ENCODE peak calls at places on chromosomes 11 and 22, in eight cellular contexts. One of them, this sample, is unnamed.

GRCh38 chr11:127996825-127997224 is 590.5 kb downstream of the ETS1 start:
- DNase-seq in NCI-H524 treated with DMSO at 0.1 percent for 48 hours: no peak
- DNase-seq in naive thymus-derived CD4-positive, alpha-beta T cell: no peak
- DNase-seq in astrocyte of the spinal cord: no peak
- DNase-seq in anterior cingulate cortex: no peak
- DNase-seq in ureter: no peak
- DNase-seq in left colon: no peak
- DNase-seq in lung microvascular endothelial cell: no peak
- DNase-seq in this sample: peak

GRCh38 chr11:119377112-119377901 is 4.2 kb downstream of the USP2 start:
- DNase-seq in NCI-H524 treated with DMSO at 0.1 percent for 48 hours: no peak
- DNase-seq in naive thymus-derived CD4-positive, alpha-beta T cell: no peak
- DNase-seq in astrocyte of the spinal cord: no peak
- DNase-seq in anterior cingulate cortex: no peak
- DNase-seq in ureter: peak
- DNase-seq in left colon: no peak
- DNase-seq in lung microvascular endothelial cell: peak
- DNase-seq in this sample: no peak

GRCh38 chr11:120751550-120751949 is 240.0 kb downstream of the GRIK4 start:
- DNase-seq in NCI-H524 treated with DMSO at 0.1 percent for 48 hours: no peak
- DNase-seq in naive thymus-derived CD4-positive, alpha-beta T cell: no peak
- DNase-seq in astrocyte of the spinal cord: no peak
- DNase-seq in anterior cingulate cortex: peak
- DNase-seq in ureter: no peak
- DNase-seq in left colon: no peak
- DNase-seq in lung microvascular endothelial cell: no peak
- DNase-seq in this sample: no peak

GRCh38 chr11:133956650-133957633 is at the start of gene IGSF9B:
- DNase-seq in NCI-H524 treated with DMSO at 0.1 percent for 48 hours: peak
- DNase-seq in naive thymus-derived CD4-positive, alpha-beta T cell: peak
- DNase-seq in astrocyte of the spinal cord: peak
- DNase-seq in anterior cingulate cortex: peak
- DNase-seq in ureter: peak
- DNase-seq in left colon: peak
- DNase-seq in lung microvascular endothelial cell: peak
- DNase-seq in this sample: peak

GRCh38 chr11:3160252-3161031 is 4.7 kb downstream of the OSBPL5 start:
- DNase-seq in NCI-H524 treated with DMSO at 0.1 percent for 48 hours: peak
- DNase-seq in naive thymus-derived CD4-positive, alpha-beta T cell: no peak
- DNase-seq in astrocyte of the spinal cord: peak
- DNase-seq in anterior cingulate cortex: peak
- DNase-seq in ureter: peak
- DNase-seq in left colon: peak
- DNase-seq in lung microvascular endothelial cell: peak
- DNase-seq in this sample: peak

GRCh38 chr11:68936358-68936636 is 32.6 kb downstream of the IGHMBP2 start:
- DNase-seq in NCI-H524 treated with DMSO at 0.1 percent for 48 hours: no peak
- DNase-seq in naive thymus-derived CD4-positive, alpha-beta T cell: no peak
- DNase-seq in astrocyte of the spinal cord: no peak
- DNase-seq in anterior cingulate cortex: no peak
- DNase-seq in ureter: no peak
- DNase-seq in left colon: no peak
- DNase-seq in lung microvascular endothelial cell: no peak
- DNase-seq in this sample: no peak

GRCh38 chr22:45207981-45208664 is 32.6 kb downstream of the KIAA0930 start:
- DNase-seq in NCI-H524 treated with DMSO at 0.1 percent for 48 hours: no peak
- DNase-seq in naive thymus-derived CD4-positive, alpha-beta T cell: no peak
- DNase-seq in astrocyte of the spinal cord: peak
- DNase-seq in anterior cingulate cortex: no peak
- DNase-seq in ureter: no peak
- DNase-seq in left colon: no peak
- DNase-seq in lung microvascular endothelial cell: peak
- DNase-seq in this sample: peak

GRCh38 chr22:42202669-42203068 is 67.8 kb downstream of the TCF20 start:
- DNase-seq in NCI-H524 treated with DMSO at 0.1 percent for 48 hours: no peak
- DNase-seq in naive thymus-derived CD4-positive, alpha-beta T cell: no peak
- DNase-seq in astrocyte of the spinal cord: peak
- DNase-seq in anterior cingulate cortex: no peak
- DNase-seq in ureter: no peak
- DNase-seq in left colon: no peak
- DNase-seq in lung microvascular endothelial cell: no peak
- DNase-seq in this sample: peak

GRCh38 chr22:19882446-19883381 is 28.0 kb upstream of the GNB1L start:
- DNase-seq in NCI-H524 treated with DMSO at 0.1 percent for 48 hours: no peak
- DNase-seq in naive thymus-derived CD4-positive, alpha-beta T cell: no peak
- DNase-seq in astrocyte of the spinal cord: no peak
- DNase-seq in anterior cingulate cortex: no peak
- DNase-seq in ureter: no peak
- DNase-seq in left colon: no peak
- DNase-seq in lung microvascular endothelial cell: no peak
- DNase-seq in this sample: no peak

GRCh38 chr11:64266339-64266738 is 15.0 kb downstream of the PLCB3 start:
- DNase-seq in NCI-H524 treated with DMSO at 0.1 percent for 48 hours: no peak
- DNase-seq in naive thymus-derived CD4-positive, alpha-beta T cell: no peak
- DNase-seq in astrocyte of the spinal cord: no peak
- DNase-seq in anterior cingulate cortex: no peak
- DNase-seq in ureter: no peak
- DNase-seq in left colon: no peak
- DNase-seq in lung microvascular endothelial cell: no peak
- DNase-seq in this sample: no peak

GRCh38 chr11:12942157-12942556 is 67.0 kb upstream of the RASSF10 start:
- DNase-seq in NCI-H524 treated with DMSO at 0.1 percent for 48 hours: no peak
- DNase-seq in naive thymus-derived CD4-positive, alpha-beta T cell: no peak
- DNase-seq in astrocyte of the spinal cord: peak
- DNase-seq in anterior cingulate cortex: no peak
- DNase-seq in ureter: no peak
- DNase-seq in left colon: no peak
- DNase-seq in lung microvascular endothelial cell: no peak
- DNase-seq in this sample: peak

GRCh38 chr11:2731285-2732125 is 31.7 kb upstream of the KCNQ1OT1 start:
- DNase-seq in NCI-H524 treated with DMSO at 0.1 percent for 48 hours: no peak
- DNase-seq in naive thymus-derived CD4-positive, alpha-beta T cell: no peak
- DNase-seq in astrocyte of the spinal cord: no peak
- DNase-seq in anterior cingulate cortex: no peak
- DNase-seq in ureter: no peak
- DNase-seq in left colon: no peak
- DNase-seq in lung microvascular endothelial cell: no peak
- DNase-seq in this sample: no peak

GRCh38 chr11:120985718-120986569 is 38.0 kb upstream of the TBCEL start:
- DNase-seq in NCI-H524 treated with DMSO at 0.1 percent for 48 hours: no peak
- DNase-seq in naive thymus-derived CD4-positive, alpha-beta T cell: peak
- DNase-seq in astrocyte of the spinal cord: peak
- DNase-seq in anterior cingulate cortex: no peak
- DNase-seq in ureter: peak
- DNase-seq in left colon: peak
- DNase-seq in lung microvascular endothelial cell: peak
- DNase-seq in this sample: peak

GRCh38 chr11:113189909-113190667 is 124.3 kb upstream of the TTC12 start:
- DNase-seq in NCI-H524 treated with DMSO at 0.1 percent for 48 hours: no peak
- DNase-seq in naive thymus-derived CD4-positive, alpha-beta T cell: no peak
- DNase-seq in astrocyte of the spinal cord: peak
- DNase-seq in anterior cingulate cortex: no peak
- DNase-seq in ureter: no peak
- DNase-seq in left colon: no peak
- DNase-seq in lung microvascular endothelial cell: no peak
- DNase-seq in this sample: peak

GRCh38 chr11:45368697-45369096 is 82.6 kb upstream of the SYT13 start:
- DNase-seq in NCI-H524 treated with DMSO at 0.1 percent for 48 hours: no peak
- DNase-seq in naive thymus-derived CD4-positive, alpha-beta T cell: no peak
- DNase-seq in astrocyte of the spinal cord: no peak
- DNase-seq in anterior cingulate cortex: no peak
- DNase-seq in ureter: no peak
- DNase-seq in left colon: no peak
- DNase-seq in lung microvascular endothelial cell: no peak
- DNase-seq in this sample: no peak

GRCh38 chr11:126082251-126083109 is 19.8 kb upstream of the CDON start:
- DNase-seq in NCI-H524 treated with DMSO at 0.1 percent for 48 hours: no peak
- DNase-seq in naive thymus-derived CD4-positive, alpha-beta T cell: no peak
- DNase-seq in astrocyte of the spinal cord: no peak
- DNase-seq in anterior cingulate cortex: peak
- DNase-seq in ureter: no peak
- DNase-seq in left colon: no peak
- DNase-seq in lung microvascular endothelial cell: no peak
- DNase-seq in this sample: no peak

GRCh38 chr11:72230764-72231365 is 6.3 kb downstream of the INPPL1 start:
- DNase-seq in NCI-H524 treated with DMSO at 0.1 percent for 48 hours: no peak
- DNase-seq in naive thymus-derived CD4-positive, alpha-beta T cell: no peak
- DNase-seq in astrocyte of the spinal cord: no peak
- DNase-seq in anterior cingulate cortex: no peak
- DNase-seq in ureter: peak
- DNase-seq in left colon: no peak
- DNase-seq in lung microvascular endothelial cell: no peak
- DNase-seq in this sample: no peak